ENCODE peak calls at places on chromosomes 16 and 17, in seven cellular contexts. H, W, O, Y, R, C and N are unnamed samples.

GRCh38 chr16:66408181-66409048 is 18.7 kb upstream of the BEAN1 start:
- DNase-seq in H (no peak), W (peak), O (no peak), Y (peak), R (peak), C (no peak), N (peak)

GRCh38 chr16:48687421-48688038 is 77.5 kb upstream of the N4BP1 start:
- DNase-seq in H (peak), W (peak), O (peak), Y (peak), R (peak), C (peak), N (peak)

GRCh38 chr17:49787932-49788442 is 494 bp upstream of the KAT7 start:
- DNase-seq in H (peak), W (peak), O (peak), Y (no peak), R (no peak), C (no peak), N (no peak)

GRCh38 chr17:28598389-28598788 is 436 bp downstream of the SPAG5 start:
- DNase-seq in H (no peak), W (no peak), O (no peak), Y (peak), R (peak), C (no peak), N (no peak)

GRCh38 chr16:81401035-81401950 is 43.3 kb upstream of the CMIP start:
- DNase-seq in H (no peak), W (no peak), O (no peak), Y (peak), R (no peak), C (no peak), N (peak)

GRCh38 chr16:4694664-4695451 is 1.5 kb downstream of the NUDT16L1 start:
- DNase-seq in H (no peak), W (no peak), O (no peak), Y (no peak), R (no peak), C (no peak), N (no peak)

GRCh38 chr16:19659554-19659953 is 58.5 kb downstream of the KNOP1 start:
- DNase-seq in H (no peak), W (no peak), O (no peak), Y (no peak), R (no peak), C (no peak), N (no peak)

GRCh38 chr17:3983945-3984484 is 19.8 kb upstream of the ATP2A3 start:
- DNase-seq in H (no peak), W (no peak), O (no peak), Y (no peak), R (no peak), C (no peak), N (no peak)

GRCh38 chr17:5561736-5562135 is 22.6 kb downstream of the NLRP1 start:
- DNase-seq in H (peak), W (no peak), O (no peak), Y (no peak), R (no peak), C (no peak), N (no peak)

GRCh38 chr16:2663553-2664521 is 18.5 kb upstream of the KCTD5 start:
- DNase-seq in H (no peak), W (peak), O (no peak), Y (peak), R (no peak), C (no peak), N (peak)

GRCh38 chr17:79699386-79700036 is 31.2 kb upstream of the ENPP7 start:
- DNase-seq in H (no peak), W (no peak), O (peak), Y (no peak), R (no peak), C (no peak), N (no peak)

GRCh38 chr16:31354394-31355291 is at the start of gene ITGAX:
- DNase-seq in H (no peak), W (peak), O (no peak), Y (peak), R (no peak), C (no peak), N (peak)

GRCh38 chr16:57178793-57179212 is 7.0 kb downstream of the PSME3IP1 start:
- DNase-seq in H (peak), W (no peak), O (no peak), Y (no peak), R (no peak), C (no peak), N (no peak)

GRCh38 chr17:44444735-44445105 is 55.3 kb upstream of the ITGA2B start:
- DNase-seq in H (no peak), W (no peak), O (no peak), Y (peak), R (no peak), C (no peak), N (no peak)

GRCh38 chr16:89549007-89549700 is 11.3 kb upstream of the RPL13 start:
- DNase-seq in H (no peak), W (no peak), O (no peak), Y (no peak), R (no peak), C (no peak), N (no peak)

GRCh38 chr17:76547183-76547641 is 7.4 kb downstream of the PRCD start:
- DNase-seq in H (peak), W (peak), O (peak), Y (no peak), R (peak), C (peak), N (peak)

GRCh38 chr17:13540546-13540945 is 61.2 kb downstream of the HS3ST3A1 start:
- DNase-seq in H (no peak), W (no peak), O (no peak), Y (peak), R (no peak), C (no peak), N (no peak)

GRCh38 chr17:43832976-43833829 is at the start of gene MPP3:
- DNase-seq in H (peak), W (peak), O (peak), Y (peak), R (no peak), C (peak), N (peak)

GRCh38 chr17:45341389-45342158 is 24.8 kb upstream of the MAP3K14 start:
- DNase-seq in H (peak), W (no peak), O (peak), Y (peak), R (no peak), C (no peak), N (peak)

GRCh38 chr16:2339521-2340484 is 725 bp downstream of the ABCA3 start:
- DNase-seq in H (peak), W (peak), O (peak), Y (peak), R (no peak), C (peak), N (peak)

GRCh38 chr17:80969030-80969673 is 22.5 kb upstream of the CHMP6 start:
- DNase-seq in H (no peak), W (no peak), O (no peak), Y (no peak), R (no peak), C (no peak), N (no peak)

GRCh38 chr16:3045758-3046505 is 429 bp upstream of the MMP25 start:
- DNase-seq in H (peak), W (no peak), O (peak), Y (no peak), R (no peak), C (no peak), N (no peak)

GRCh38 chr17:66348605-66349165 is 46.3 kb downstream of the PRKCA start:
- DNase-seq in H (no peak), W (peak), O (no peak), Y (peak), R (no peak), C (no peak), N (peak)

GRCh38 chr17:71071837-71072236 is 902.5 kb downstream of the KCNJ2 start:
- DNase-seq in H (no peak), W (no peak), O (no peak), Y (peak), R (no peak), C (no peak), N (peak)

GRCh38 chr17:52181842-52182241 is 23.3 kb upstream of the CA10 start:
- DNase-seq in H (peak), W (no peak), O (no peak), Y (no peak), R (no peak), C (no peak), N (no peak)

GRCh38 chr17:18323007-18323406 is 7.9 kb downstream of the SMCR8 start:
- DNase-seq in H (no peak), W (no peak), O (no peak), Y (peak), R (peak), C (no peak), N (no peak)
- TF ChIP-seq CTCF in H (no peak), W (no peak), O (no peak), Y (no peak), R (peak), C (no peak), N (no peak)

GRCh38 chr17:47066841-47067682 is 88.0 kb upstream of the RPRML start:
- DNase-seq in H (peak), W (peak), O (peak), Y (peak), R (peak), C (peak), N (peak)
- TF ChIP-seq CTCF in H (peak), W (no peak), O (no peak), Y (no peak), R (peak), C (no peak), N (no peak)

DNA sequence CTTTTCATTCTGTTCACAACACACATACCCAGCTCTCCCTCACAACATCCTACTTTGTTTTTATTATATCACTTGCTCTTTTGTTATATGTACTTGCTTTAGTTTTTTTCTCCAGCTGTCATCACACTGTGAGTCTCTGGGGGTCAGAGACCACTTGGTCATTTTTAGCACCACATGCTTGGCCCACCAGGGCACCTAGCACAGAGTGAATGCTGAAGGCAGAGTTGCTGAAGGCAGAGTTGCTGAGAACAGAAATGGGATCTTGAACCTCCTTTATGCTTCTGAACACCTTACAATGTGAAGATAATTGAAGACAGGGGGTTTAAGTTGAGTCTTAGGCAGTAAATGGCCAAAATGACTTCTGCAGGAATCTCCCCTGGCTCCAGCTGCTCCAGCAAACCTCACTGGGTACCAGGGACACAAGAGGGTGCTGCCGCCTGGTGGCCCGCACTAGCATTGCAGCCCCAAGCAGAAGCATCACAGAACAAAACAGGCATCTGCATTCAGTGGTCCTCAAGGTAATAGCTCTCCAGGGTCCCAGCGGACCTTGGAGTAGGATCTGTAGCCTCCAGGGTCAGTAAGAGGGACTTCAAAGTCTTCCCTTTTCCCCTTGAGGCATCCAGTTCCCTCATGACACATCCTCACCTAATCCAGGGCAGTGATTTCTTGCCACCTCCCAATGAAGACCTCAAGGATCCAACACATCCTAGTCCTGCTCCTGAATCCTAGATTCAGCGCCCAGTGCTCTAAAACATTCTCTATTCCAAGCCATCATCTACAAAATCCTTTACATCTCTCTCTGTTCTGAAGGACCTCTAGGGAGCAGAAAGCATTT is 1972.6 kb downstream of the TP53TG3F start:
- DNase-seq in H (no peak), W (no peak), O (peak), Y (no peak), R (peak), C (no peak), N (peak)
- TF ChIP-seq CTCF in H (peak), W (no peak), O (peak), Y (peak), R (peak), C (no peak), N (peak)

DNA sequence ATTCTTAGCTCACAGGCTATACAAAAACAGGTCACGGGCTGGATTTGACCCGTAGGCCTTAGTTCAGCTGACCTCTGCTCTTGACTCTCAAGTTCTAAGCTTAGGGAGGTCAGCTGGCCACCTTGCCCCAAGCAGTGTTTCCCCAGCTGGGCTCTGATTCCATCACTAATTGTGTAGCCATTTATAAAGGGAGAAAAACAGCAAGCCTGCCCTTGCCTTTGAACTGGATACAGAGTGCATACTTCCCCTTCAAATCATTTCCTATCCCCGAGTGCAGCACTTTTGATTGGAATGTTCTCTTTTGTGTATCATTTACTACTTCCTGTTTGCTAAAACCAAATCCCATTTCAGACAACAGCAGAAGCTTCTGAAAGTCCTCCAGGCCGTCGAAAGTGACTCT is 153.6 kb downstream of the KATNIP start:
- DNase-seq in H (no peak), W (no peak), O (no peak), Y (no peak), R (no peak), C (no peak), N (no peak)
- TF ChIP-seq CTCF in H (no peak), W (no peak), O (no peak), Y (no peak), R (no peak), C (no peak), N (no peak)

DNA sequence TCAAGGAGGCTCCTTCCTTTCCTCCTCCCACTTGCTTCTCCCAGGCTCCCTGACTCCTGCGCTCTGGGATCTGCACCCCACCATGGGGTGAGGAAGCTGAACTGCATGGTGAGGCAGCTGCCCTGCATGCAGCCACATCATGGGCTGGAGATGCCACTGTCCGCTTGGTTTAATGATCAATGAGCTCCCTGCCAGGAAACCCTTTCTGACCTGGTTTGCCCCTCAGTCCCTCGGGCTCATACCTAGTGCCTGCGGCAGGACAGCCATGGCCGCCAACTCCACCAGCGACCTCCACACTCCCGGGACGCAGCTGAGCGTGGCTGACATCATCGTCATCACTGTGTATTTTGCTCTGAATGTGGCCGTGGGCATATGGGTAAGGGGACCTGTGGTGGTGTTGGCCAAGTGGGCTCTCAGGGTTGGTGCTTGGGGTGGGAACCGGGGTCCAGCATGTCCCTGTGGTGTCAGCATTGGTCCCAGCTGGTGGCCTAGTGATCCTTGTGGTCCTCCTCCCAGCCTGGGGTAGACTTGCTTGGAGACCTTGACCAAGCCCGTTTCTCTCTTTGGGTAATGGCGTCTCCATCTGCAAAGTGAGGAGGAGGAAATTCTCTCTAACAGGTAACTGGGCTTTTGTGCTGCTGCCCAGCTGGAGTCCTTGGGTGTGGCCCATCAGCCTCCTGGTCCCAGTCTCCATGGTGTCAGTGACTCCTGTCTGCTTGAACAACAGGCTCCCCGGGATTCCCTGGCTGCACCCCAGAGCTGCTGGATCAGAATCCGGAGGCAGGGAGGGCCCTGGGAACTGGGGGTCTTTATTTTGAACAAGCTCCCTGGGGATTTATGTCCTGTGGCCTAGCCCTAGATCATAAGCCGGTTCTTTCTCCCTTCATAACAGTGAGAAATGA is at the start of gene SLC5A10:
- DNase-seq in H (peak), W (no peak), O (peak), Y (no peak), R (no peak), C (no peak), N (no peak)
- TF ChIP-seq CTCF in H (peak), W (no peak), O (no peak), Y (no peak), R (peak), C (no peak), N (no peak)

GRCh38 chr16:74575175-74575804 is 31.6 kb downstream of the GLG1 start:
- DNase-seq in H (no peak), W (no peak), O (no peak), Y (no peak), R (no peak), C (no peak), N (no peak)
- TF ChIP-seq CTCF in H (no peak), W (no peak), O (no peak), Y (no peak), R (no peak), C (no peak), N (no peak)